ENCODE peak calls at places on chromosome 5, in five cellular contexts. E is AG10803, M is A549, L is endothelial cell, A is epithelial cell of esophagus. O is an unnamed sample.
A peak's percentile ranks its signal among the peaks of the same experiment; 100 is the strongest.

GRCh38 chr5:9440517-9440916 is 105.4 kb downstream of the SEMA5A start:
- DNase-seq in M (no peak), L (no peak), E (peak; percentile 79), A (peak; percentile 82), O (peak; percentile 40)

GRCh38 chr5:174529925-174530681 is 194.3 kb upstream of the MSX2 start:
- DNase-seq in L (no peak), E (no peak), M (no peak), A (peak; percentile 57), O (peak; percentile 52)

GRCh38 chr5:145752534-145752933 is 82.6 kb downstream of the PRELID2 start:
- DNase-seq in A (no peak), L (no peak), E (no peak), M (no peak), O (no peak)

GRCh38 chr5:77333036-77333435 is 122.6 kb downstream of the PDE8B start:
- DNase-seq in L (no peak), M (no peak), A (no peak), E (no peak), O (no peak)

GRCh38 chr5:151332857-151333256 is 14.5 kb downstream of the SLC36A2 start:
- DNase-seq in E (no peak), L (no peak), M (no peak), A (no peak), O (no peak)

GRCh38 chr5:73338201-73339126 is 110.1 kb downstream of the FOXD1 start:
- DNase-seq in M (no peak), L (no peak), E (peak; percentile 77), A (no peak), O (no peak)

GRCh38 chr5:150562832-150563231 is 54.9 kb downstream of the NDST1 start:
- DNase-seq in L (peak; percentile 50), A (peak; percentile 64), E (peak; percentile 48), M (peak; percentile 45), O (no peak)

GRCh38 chr5:98769006-98769255 is 4.5 kb upstream of the RGMB start:
- DNase-seq in E (no peak), A (no peak), L (peak; percentile 69), M (no peak), O (no peak)

GRCh38 chr5:179385892-179386291 is 40.6 kb upstream of the ADAMTS2 start:
- DNase-seq in L (no peak), M (no peak), A (no peak), E (no peak), O (no peak)

GRCh38 chr5:135307143-135307903 is 91.7 kb downstream of the MACROH2A1 start:
- DNase-seq in A (no peak), E (no peak), L (no peak), M (no peak), O (no peak)

GRCh38 chr5:160269017-160269416 is 39.7 kb downstream of the FABP6 start:
- DNase-seq in L (no peak), E (peak; percentile 29), A (peak; percentile 66), M (no peak), O (no peak)

GRCh38 chr5:171336486-171337206 is 27.6 kb downstream of the TLX3 start:
- DNase-seq in A (peak; percentile 68), E (peak; percentile 69), L (peak; percentile 30), M (peak; percentile 32), O (no peak)

GRCh38 chr5:172985596-172985995 is 2.0 kb downstream of the ATP6V0E1 start:
- DNase-seq in E (no peak), A (peak; percentile 17), L (no peak), M (no peak), O (no peak)

GRCh38 chr5:99025298-99026045 is 96.7 kb upstream of the CHD1 start:
- DNase-seq in M (no peak), A (no peak), E (no peak), L (no peak), O (no peak)

GRCh38 chr5:7519564-7519963 is 123.6 kb downstream of the ADCY2 start:
- DNase-seq in L (no peak), A (no peak), E (no peak), M (no peak), O (no peak)

GRCh38 chr5:7517006-7517405 is 121.1 kb downstream of the ADCY2 start:
- DNase-seq in E (no peak), L (no peak), M (no peak), A (no peak), O (no peak)

DNA sequence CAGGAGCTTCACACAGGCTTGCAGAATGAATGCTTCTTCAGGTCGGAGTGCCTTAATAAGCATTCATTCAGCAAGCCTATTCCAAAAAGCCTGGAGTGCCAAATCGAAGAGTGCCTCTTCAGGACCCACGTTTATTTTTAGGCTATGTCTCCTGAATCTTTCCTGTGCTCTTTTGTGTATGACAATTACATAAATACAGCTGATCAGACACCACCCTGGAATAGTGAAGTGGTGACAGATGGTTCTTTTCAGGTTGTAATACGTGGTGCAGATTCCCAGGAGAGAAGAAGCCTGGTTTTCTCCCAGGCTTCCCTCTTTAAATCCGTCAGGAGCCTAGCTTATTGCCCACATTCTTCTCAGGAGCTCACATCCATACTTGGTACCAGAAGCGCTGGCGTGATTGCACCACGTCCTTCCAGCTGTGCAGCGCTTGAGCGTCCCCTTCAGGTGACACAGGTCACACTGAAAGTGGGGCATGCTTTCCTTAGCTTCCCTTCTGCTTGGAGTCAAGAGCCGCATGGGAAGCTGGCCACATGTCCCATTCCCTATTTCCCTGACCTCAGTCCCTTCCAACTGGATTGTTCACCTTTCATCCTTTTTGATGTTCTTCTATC is 123.1 kb downstream of the ADCY2 start:
- DNase-seq in L (peak; percentile 40), A (no peak), E (no peak), M (no peak), O (no peak)
- TF ChIP-seq CTCF in L (no peak), A (no peak), E (no peak), M (no peak), O (no peak)

DNA sequence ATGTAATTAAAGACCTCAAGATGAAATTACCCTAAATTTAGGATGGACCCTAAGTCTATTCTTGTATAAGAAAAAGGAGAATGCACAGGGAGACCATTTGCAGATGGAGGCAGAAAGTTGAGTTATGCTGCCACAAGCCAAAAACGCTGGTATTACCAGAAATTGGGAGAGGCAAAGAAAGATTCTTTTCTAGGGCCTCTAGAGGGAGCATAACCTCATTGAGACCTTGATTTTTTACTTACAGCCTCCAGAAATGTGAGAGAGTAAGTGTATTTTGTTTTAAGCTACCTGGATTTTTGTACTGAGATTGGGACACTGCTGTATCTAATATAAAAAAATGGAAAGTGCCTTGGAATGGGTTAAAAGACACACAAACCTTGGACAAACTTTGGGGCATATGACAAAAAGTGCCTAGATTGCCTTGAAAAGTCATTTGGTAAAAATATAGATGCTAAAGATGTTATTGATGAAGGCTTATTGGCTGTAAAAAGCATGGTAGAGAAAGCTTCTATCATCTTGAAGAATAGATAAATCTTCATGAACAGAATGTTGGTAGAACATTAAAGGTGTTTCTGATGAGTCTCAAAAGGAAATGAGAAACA is 174.7 kb upstream of the PRDM9 start:
- DNase-seq in A (peak; percentile 53), E (no peak), M (peak; percentile 5), L (no peak), O (no peak)
- TF ChIP-seq CTCF in A (peak; percentile 58), E (no peak), M (peak; percentile 28), L (peak; percentile 29), O (no peak)

GRCh38 chr5:57097526-57097925 is 76.3 kb upstream of the GPBP1 start:
- DNase-seq in L (no peak), E (no peak), A (no peak), M (no peak), O (no peak)

DNA sequence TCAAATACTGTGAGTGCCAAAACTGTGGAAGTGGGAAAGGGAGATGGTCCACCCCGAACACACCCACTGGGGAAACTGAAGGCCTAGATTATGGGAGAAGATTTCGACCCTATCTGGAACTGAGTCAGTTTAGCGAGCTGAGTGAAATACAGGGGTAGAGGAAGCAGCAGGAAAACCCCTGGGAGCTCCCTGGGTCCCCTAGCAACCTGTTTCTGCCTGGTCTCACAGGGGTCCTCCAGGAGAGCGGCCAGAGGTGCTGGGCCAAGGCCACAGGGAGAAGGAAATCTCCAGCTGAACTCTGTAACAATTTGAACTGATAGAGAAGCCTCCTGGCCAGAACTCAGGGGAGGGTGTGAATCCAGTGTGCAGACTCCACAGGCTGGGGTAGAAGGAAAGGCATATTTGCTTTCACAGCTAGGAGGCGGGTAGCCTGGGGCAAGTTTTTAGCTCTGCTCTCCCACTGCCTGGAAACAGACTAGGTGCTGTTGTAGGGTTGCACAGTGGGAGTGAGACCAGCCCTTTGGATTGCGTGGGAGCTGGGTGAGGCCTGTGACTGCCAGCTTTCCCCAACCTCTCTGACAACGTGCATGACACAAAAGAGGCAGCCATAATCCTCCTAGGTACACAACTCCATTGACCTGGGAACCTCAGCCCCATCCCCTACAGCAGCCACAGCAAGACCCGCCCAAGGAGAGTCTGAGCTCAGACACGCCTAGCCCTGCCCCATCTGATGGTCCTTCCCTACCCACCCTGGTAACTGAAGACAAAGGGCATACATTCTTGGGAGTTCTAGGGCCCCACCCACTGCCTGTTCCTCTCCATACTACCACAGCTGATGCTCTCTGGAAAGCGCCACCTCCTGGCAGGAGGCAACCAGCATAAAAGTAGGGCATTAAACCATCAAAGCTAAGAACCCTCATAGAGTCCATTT is 78.8 kb upstream of the GPBP1 start:
- DNase-seq in A (peak; percentile 63), E (no peak), M (no peak), L (peak; percentile 14), O (peak; percentile 25)
- TF ChIP-seq CTCF in A (peak; percentile 57), E (peak; percentile 37), M (no peak), L (no peak), O (peak; percentile 40)

GRCh38 chr5:39760385-39761198 is 335.8 kb upstream of the DAB2 start:
- DNase-seq in L (no peak), M (no peak), A (peak; percentile 78), E (peak; percentile 99), O (no peak)
- TF ChIP-seq CTCF in L (no peak), M (no peak), A (no peak), E (no peak), O (no peak)

DNA sequence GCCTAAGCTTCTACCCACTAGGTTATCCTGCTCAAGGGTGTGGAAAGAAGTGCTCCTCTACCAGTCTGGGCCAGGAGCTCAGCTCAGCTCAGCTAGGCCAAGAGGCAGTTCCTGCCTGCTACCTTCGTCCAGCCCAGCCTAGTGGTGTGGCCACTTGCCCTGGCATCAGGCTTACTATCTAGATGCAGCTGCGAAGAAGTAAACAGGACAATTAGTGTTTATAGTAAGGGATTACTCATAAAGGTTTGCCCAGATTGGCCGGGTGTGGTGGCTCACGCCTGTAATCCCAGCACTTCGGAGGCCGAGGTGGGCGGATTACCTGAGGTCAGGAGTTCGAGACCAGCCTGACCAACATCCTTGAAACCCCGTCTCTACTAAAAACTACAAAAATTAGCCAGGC is 12.8 kb upstream of the SPATA24 start:
- DNase-seq in A (no peak), M (no peak), L (no peak), E (no peak), O (no peak)
- TF ChIP-seq CTCF in A (no peak), M (no peak), L (no peak), E (no peak), O (no peak)

GRCh38 chr5:126846344-126846743 is 69.4 kb downstream of the LMNB1 start:
- DNase-seq in L (no peak), A (peak; percentile 11), M (no peak), E (peak; percentile 64), O (no peak)
- TF ChIP-seq CTCF in L (no peak), A (no peak), M (peak; percentile 6), E (peak; percentile 58), O (no peak)

GRCh38 chr5:29001666-29002065 is 1963.3 kb upstream of the CDH9 start:
- DNase-seq in A (no peak), E (no peak), L (peak; percentile 31), M (no peak), O (no peak)
- TF ChIP-seq CTCF in A (no peak), E (no peak), L (no peak), M (no peak), O (no peak)

O was measured in keratinocyte.